ENCODE peak calls at places on chromosomes 11 and 22, in seven cellular contexts. R is esophagus squamous epithelium, G is cardiac muscle cell, L is mammary epithelial cell, U is sigmoid colon, W is body of pancreas, C is pancreas. D is an unnamed sample. For H3K27me3, the result is how much of the 10 kb centered on the place peaks cover.

GRCh38 chr11:17392872-17393271 is 4.4 kb upstream of the KCNJ11 start:
- DNase-seq in U (no peak), W (no peak), C (no peak), R (no peak), L (no peak), G (no peak), D (no peak)

GRCh38 chr11:94737171-94737611 is 31.0 kb upstream of the AMOTL1 start:
- DNase-seq in C (no peak), L (no peak), G (no peak), R (no peak), W (no peak), U (no peak), D (peak)

GRCh38 chr11:85783758-85784157 is 27.2 kb downstream of the SYTL2 start:
- DNase-seq in W (no peak), C (no peak), L (peak), U (no peak), R (no peak), G (peak), D (no peak)

GRCh38 chr11:57527056-57527631 is 3.4 kb downstream of the TIMM10 start:
- DNase-seq in R (no peak), W (peak), G (peak), U (peak), C (peak), L (peak), D (peak)

GRCh38 chr11:57513911-57514537 is 1.5 kb downstream of the SLC43A1 start:
- DNase-seq in W (peak), U (peak), C (peak), L (no peak), G (peak), R (no peak), D (no peak)

GRCh38 chr22:43320943-43321900 is 21.9 kb downstream of the SCUBE1 start:
- DNase-seq in G (no peak), U (no peak), L (no peak), C (no peak), W (no peak), R (no peak), D (no peak)

GRCh38 chr11:2097356-2097997 is 41.7 kb downstream of the IGF2 start:
- DNase-seq in G (peak), L (no peak), W (peak), U (peak), R (no peak), C (peak), D (peak)

GRCh38 chr11:76603202-76603601 is 67.3 kb downstream of the LRRC32 start:
- DNase-seq in U (no peak), G (no peak), R (no peak), L (no peak), W (no peak), C (no peak), D (no peak)

GRCh38 chr22:46453006-46453828 is 84.2 kb downstream of the CELSR1 start:
- DNase-seq in C (no peak), U (no peak), R (no peak), W (peak), G (peak), L (peak), D (peak)

GRCh38 chr11:82577246-82577645 is 156.4 kb downstream of the FAM181B start:
- DNase-seq in R (no peak), G (no peak), C (no peak), U (no peak), W (no peak), L (no peak), D (no peak)

GRCh38 chr11:133698654-133699053 is 146.7 kb downstream of the SPATA19 start:
- DNase-seq in L (no peak), R (no peak), W (no peak), U (no peak), G (no peak), C (no peak), D (no peak)

GRCh38 chr22:21082248-21082647 is 36.5 kb downstream of the LRRC74B start:
- DNase-seq in R (no peak), U (no peak), L (peak), C (no peak), G (peak), W (no peak), D (peak)

GRCh38 chr22:21876486-21877176 is 9.2 kb upstream of the MAPK1 start:
- DNase-seq in G (peak), R (no peak), L (peak), W (no peak), U (no peak), C (no peak), D (no peak)

GRCh38 chr22:24059121-24059520 is 48.0 kb downstream of the CABIN1 start:
- DNase-seq in C (no peak), G (peak), R (no peak), W (no peak), L (no peak), U (no peak), D (peak)

GRCh38 chr11:44861829-44862545 is 88.7 kb downstream of the TP53I11 start:
- DNase-seq in L (peak), C (no peak), U (peak), R (no peak), G (peak), W (peak), D (peak)

DNA sequence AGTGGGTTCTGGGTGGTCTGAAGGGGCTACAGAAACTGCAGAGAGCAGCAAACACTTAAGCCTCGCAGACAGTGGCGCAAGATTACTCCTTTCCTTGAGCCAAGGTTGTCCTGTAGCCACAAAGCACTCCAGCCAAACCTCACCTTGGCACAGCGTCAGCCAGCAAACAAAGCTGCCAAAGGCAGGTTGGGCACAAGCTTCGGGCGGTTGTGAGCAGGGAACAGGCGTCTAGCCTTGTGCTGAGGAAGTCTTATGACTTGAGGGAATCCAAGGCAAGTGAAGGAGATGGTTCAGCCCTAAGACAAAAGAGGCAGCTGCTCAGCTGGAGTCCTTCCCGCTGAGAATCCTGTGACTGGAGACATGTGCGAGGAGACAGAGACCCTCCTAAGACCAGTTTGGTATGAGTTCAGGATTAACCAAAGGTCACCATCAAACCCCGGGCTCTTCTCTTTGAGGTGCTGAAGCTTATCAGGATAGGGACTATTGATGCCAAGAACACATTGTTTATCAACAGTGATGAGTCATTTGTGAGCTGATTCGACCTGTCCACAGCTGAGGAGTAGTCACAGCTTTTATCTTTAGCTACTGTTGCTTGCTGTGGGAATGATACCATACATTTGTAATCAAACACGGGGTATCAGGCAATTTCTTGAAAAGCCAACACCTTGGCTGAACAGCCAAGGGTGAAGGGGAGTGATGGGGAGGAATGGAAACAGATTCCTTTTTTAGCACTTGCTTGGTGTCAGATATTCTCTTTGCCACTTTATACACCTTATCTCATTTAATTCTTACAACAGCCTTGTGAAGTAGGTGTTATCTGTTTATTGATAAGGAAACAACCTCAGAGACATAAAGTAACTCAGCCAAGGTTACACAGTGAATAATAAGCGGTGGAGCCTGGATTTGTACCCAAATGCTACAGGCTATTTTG is 4.6 kb downstream of the ADM start:
- DNase-seq in U (peak), R (no peak), C (peak), W (peak), L (peak), G (peak), D (peak)
- H3K4me3 ChIP-seq in U (no peak), R (peak), C (no peak), W (no peak), L (no peak), G (no peak), D (no peak)

GRCh38 chr22:41052661-41053490 is 39.5 kb upstream of the EP300 start:
- DNase-seq in R (no peak), W (no peak), C (no peak), G (peak), U (no peak), L (peak), D (peak)

GRCh38 chr22:41047741-41048140 is 44.7 kb upstream of the EP300 start:
- DNase-seq in G (peak), L (no peak), C (no peak), U (no peak), R (no peak), W (no peak), D (no peak)

GRCh38 chr22:41048791-41049717 is 43.3 kb upstream of the EP300 start:
- DNase-seq in G (peak), W (peak), R (no peak), L (peak), C (peak), U (peak), D (no peak)

GRCh38 chr22:41050873-41051272 is 41.5 kb upstream of the EP300 start:
- DNase-seq in L (no peak), W (no peak), G (no peak), R (no peak), C (no peak), U (no peak), D (no peak)
- TF ChIP-seq CTCF in L (no peak), W (no peak), G (no peak), R (no peak), C (no peak), U (no peak), D (no peak)

GRCh38 chr11:72606362-72607100 is 67.7 kb downstream of the PDE2A start:
- DNase-seq in G (peak), U (no peak), R (no peak), W (no peak), L (no peak), C (no peak), D (no peak)
- H3K27me3 ChIP-seq in G (under half), U (under half), R (under half), W (under half), L (under half), C (under half), D (under half)

GRCh38 chr11:114064216-114064615 is 4.7 kb downstream of the ZBTB16 start:
- DNase-seq in G (no peak), R (no peak), U (peak), C (no peak), W (no peak), L (no peak), D (no peak)

GRCh38 chr11:114063149-114063828 is 3.8 kb downstream of the ZBTB16 start:
- DNase-seq in L (no peak), W (no peak), U (peak), C (no peak), R (no peak), G (no peak), D (no peak)

GRCh38 chr11:114062272-114062671 is 2.8 kb downstream of the ZBTB16 start:
- DNase-seq in C (no peak), R (no peak), L (no peak), W (no peak), G (no peak), U (no peak), D (no peak)

GRCh38 chr11:114065094-114065493 is 5.6 kb downstream of the ZBTB16 start:
- DNase-seq in R (no peak), C (no peak), G (no peak), W (no peak), L (no peak), U (peak), D (no peak)

DNA sequence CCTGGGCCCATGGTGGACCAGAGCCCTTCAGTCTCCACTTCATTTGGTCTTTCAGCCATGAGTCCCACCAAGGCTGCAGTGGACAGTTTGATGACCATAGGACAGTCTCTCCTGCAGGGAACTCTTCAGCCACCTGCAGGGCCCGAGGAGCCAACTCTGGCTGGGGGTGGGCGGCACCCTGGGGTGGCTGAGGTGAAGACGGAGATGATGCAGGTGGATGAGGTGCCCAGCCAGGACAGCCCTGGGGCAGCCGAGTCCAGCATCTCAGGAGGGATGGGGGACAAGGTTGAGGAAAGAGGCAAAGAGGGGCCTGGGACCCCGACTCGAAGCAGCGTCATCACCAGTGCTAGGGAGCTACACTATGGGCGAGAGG is 4.3 kb downstream of the ZBTB16 start:
- DNase-seq in U (peak), L (no peak), C (peak), W (no peak), G (no peak), R (no peak), D (no peak)
- H3K4me3 ChIP-seq in U (peak), L (no peak), C (no peak), W (no peak), G (no peak), R (peak), D (no peak)

GRCh38 chr22:26670459-26670858 is 13.1 kb downstream of the MIAT start:
- DNase-seq in C (no peak), G (no peak), L (no peak), R (no peak), W (no peak), U (no peak), D (no peak)

GRCh38 chr22:26671317-26672059 is 14.1 kb downstream of the MIAT start:
- DNase-seq in C (no peak), U (peak), R (peak), L (peak), G (no peak), W (peak), D (peak)

GRCh38 chr22:26667140-26667539 is 9.8 kb downstream of the MIAT start:
- DNase-seq in U (no peak), G (no peak), W (no peak), L (no peak), C (no peak), R (no peak), D (peak)

GRCh38 chr22:26672060-26672471 is 14.7 kb downstream of the MIAT start:
- DNase-seq in R (no peak), C (no peak), U (no peak), L (no peak), G (no peak), W (no peak), D (no peak)

DNA sequence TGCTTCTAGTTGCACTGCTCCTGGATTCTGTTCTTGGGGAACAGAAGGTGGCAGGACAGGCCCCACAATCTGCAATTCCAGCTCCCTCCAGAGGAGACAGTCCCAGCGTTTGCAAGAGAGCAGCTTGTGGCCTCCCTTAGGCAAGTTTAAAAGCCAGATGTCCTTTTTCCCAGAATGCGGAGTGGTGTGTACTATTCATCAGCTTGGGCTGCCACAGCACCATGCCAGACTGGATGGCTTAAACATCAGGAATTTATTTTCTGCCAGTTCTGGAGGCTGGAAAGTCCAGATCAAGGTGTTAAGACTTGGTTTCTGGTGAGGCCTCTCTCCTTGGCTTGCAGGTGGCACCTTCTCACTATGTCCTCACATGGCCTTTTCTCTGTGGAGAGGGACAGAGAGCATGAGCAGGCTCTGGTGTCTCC is 11.7 kb downstream of the MIAT start:
- DNase-seq in G (no peak), U (no peak), C (peak), L (peak), W (peak), R (no peak), D (peak)
- TF ChIP-seq CTCF in G (no peak), U (no peak), C (peak), L (peak), W (peak), R (no peak), D (peak)

DNA sequence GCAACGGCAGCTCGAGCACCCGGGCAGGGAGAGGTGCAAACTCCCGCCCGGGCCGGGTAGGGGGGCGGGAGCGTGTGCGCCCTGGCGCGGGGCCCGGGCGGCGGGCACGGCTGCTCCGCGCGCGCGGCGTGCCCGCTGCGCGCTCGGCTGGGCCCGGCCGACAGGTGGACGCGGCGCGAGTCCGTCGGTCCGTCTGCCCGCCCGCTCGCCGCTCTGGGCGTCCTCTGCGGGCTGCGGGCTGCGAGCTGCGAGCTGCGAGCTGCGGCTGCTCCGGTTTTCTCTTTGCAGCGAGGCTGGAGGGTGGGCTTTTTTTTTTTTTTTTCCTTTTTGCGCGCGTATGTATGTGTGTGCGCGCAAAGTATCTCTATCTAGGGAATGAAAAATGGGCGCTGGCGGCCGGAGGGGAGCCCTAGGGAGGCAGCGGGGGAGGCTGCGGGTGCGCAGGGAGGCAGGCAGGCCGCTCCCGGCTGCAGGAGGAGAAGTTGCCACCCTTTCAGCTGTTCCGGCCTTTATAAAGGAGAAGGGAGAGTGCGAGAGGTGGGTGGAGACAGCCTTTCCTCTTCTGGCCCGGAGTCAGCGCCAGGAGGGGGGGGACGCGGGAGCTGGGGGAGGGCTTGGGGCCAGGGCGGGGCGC is at the start of gene PDGFB:
- DNase-seq in R (no peak), W (peak), C (peak), U (no peak), L (peak), G (peak), D (no peak)
- H3K27me3 ChIP-seq in R (under half), W (under half), C (under half), U (half or more), L (under half), G (under half), D (under half)

GRCh38 chr11:65416341-65417185 is 6.0 kb upstream of the NEAT1 start:
- DNase-seq in W (peak), R (no peak), U (peak), C (peak), L (peak), G (peak), D (peak)
- H3K4me3 ChIP-seq in W (no peak), R (peak), U (peak), C (peak), L (no peak), G (no peak), D (peak)

DNA sequence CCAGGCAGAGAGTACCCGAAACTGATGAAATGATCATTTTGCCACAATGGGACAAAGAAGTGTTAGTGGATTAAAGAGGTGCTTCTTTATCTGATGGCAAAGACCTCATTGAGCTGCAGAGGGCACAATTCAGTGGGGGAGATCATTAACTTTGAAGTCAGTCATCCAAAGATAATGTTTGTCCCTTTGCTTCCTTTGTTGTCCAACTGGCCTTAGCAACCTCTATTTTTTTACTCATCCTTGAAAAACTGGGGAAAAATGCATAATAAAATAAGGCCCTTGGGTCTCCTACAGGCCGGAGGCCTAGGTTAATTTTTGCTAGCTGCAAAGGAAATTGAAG is 86.9 kb upstream of the HTATIP2 start:
- DNase-seq in W (no peak), U (no peak), R (no peak), C (no peak), L (no peak), G (no peak), D (no peak)
- TF ChIP-seq CTCF in W (no peak), U (no peak), R (no peak), C (no peak), L (no peak), G (no peak), D (no peak)

GRCh38 chr22:45045219-45045618 is 35.4 kb upstream of the PHF21B start:
- DNase-seq in L (no peak), C (no peak), G (no peak), U (no peak), R (no peak), W (no peak), D (no peak)
- H3K27me3 ChIP-seq in L (under half), C (under half), G (under half), U (under half), R (under half), W (under half), D (under half)

D was measured in bronchial epithelial cell.